ENCODE peak calls at places on chromosomes 16 and 17, in four cellular contexts. One of them, this sample, is unnamed.

GRCh38 chr17:82965371-82965770 is 114.0 kb upstream of the METRNL start:
- DNase-seq in natural killer cell: no peak
- DNase-seq in chondrocyte: no peak
- DNase-seq in left ventricle myocardium superior: no peak
- DNase-seq in this sample: peak; percentile 41

GRCh38 chr17:28398280-28398981 is 7.6 kb downstream of the SLC46A1 start:
- DNase-seq in left ventricle myocardium superior: no peak
- DNase-seq in chondrocyte: peak; percentile 54
- DNase-seq in natural killer cell: no peak
- DNase-seq in this sample: no peak

GRCh38 chr16:7505495-7505894 is 172.8 kb downstream of the RBFOX1 start:
- DNase-seq in left ventricle myocardium superior: no peak
- DNase-seq in chondrocyte: no peak
- DNase-seq in natural killer cell: no peak
- DNase-seq in this sample: no peak

GRCh38 chr17:77506371-77506991 is 365.7 kb downstream of the SEC14L1 start:
- DNase-seq in left ventricle myocardium superior: no peak
- DNase-seq in natural killer cell: no peak
- DNase-seq in chondrocyte: peak; percentile 87
- DNase-seq in this sample: no peak

GRCh38 chr17:57408064-57408811 is 151.9 kb downstream of the MSI2 start:
- DNase-seq in natural killer cell: no peak
- DNase-seq in chondrocyte: no peak
- DNase-seq in left ventricle myocardium superior: no peak
- DNase-seq in this sample: no peak

GRCh38 chr16:53924311-53924860 is 220.4 kb downstream of the FTO start:
- DNase-seq in chondrocyte: no peak
- DNase-seq in natural killer cell: no peak
- DNase-seq in left ventricle myocardium superior: no peak
- DNase-seq in this sample: no peak

GRCh38 chr16:70746708-70747424 is 54.1 kb downstream of the VAC14 start:
- DNase-seq in chondrocyte: no peak
- DNase-seq in natural killer cell: no peak
- DNase-seq in left ventricle myocardium superior: peak; percentile 62
- DNase-seq in this sample: peak; percentile 74

GRCh38 chr16:73053379-73054130 is 5.6 kb upstream of the ZFHX3 start:
- DNase-seq in chondrocyte: no peak
- DNase-seq in natural killer cell: no peak
- DNase-seq in left ventricle myocardium superior: no peak
- DNase-seq in this sample: no peak

GRCh38 chr17:30263552-30264333 is 28.0 kb downstream of the BLMH start:
- DNase-seq in chondrocyte: no peak
- DNase-seq in natural killer cell: no peak
- DNase-seq in left ventricle myocardium superior: no peak
- DNase-seq in this sample: no peak

GRCh38 chr17:17468217-17469010 is 8.4 kb upstream of the MED9 start:
- DNase-seq in left ventricle myocardium superior: no peak
- DNase-seq in natural killer cell: no peak
- DNase-seq in chondrocyte: no peak
- DNase-seq in this sample: no peak

GRCh38 chr16:78706637-78707036 is 607.2 kb downstream of the WWOX start:
- DNase-seq in left ventricle myocardium superior: no peak
- DNase-seq in chondrocyte: no peak
- DNase-seq in natural killer cell: no peak
- DNase-seq in this sample: no peak

GRCh38 chr17:7745748-7746470 is 28.4 kb downstream of the DNAH2 start:
- DNase-seq in left ventricle myocardium superior: no peak
- DNase-seq in natural killer cell: no peak
- DNase-seq in chondrocyte: peak; percentile 28
- DNase-seq in this sample: no peak

GRCh38 chr16:51433597-51433996 is 282.5 kb upstream of the SALL1 start:
- DNase-seq in chondrocyte: no peak
- DNase-seq in natural killer cell: no peak
- DNase-seq in left ventricle myocardium superior: no peak
- DNase-seq in this sample: no peak

GRCh38 chr17:3959295-3959899 is 4.8 kb downstream of the ATP2A3 start:
- DNase-seq in left ventricle myocardium superior: no peak
- DNase-seq in chondrocyte: no peak
- DNase-seq in natural killer cell: no peak
- DNase-seq in this sample: no peak

GRCh38 chr16:5678371-5678770 is 580.8 kb upstream of the EEF2KMT start:
- DNase-seq in left ventricle myocardium superior: no peak
- DNase-seq in natural killer cell: no peak
- DNase-seq in chondrocyte: no peak
- DNase-seq in this sample: no peak

GRCh38 chr17:82321947-82322466 is 4.6 kb upstream of the CD7 start:
- DNase-seq in natural killer cell: no peak
- DNase-seq in chondrocyte: no peak
- DNase-seq in left ventricle myocardium superior: no peak
- DNase-seq in this sample: no peak

GRCh38 chr17:19470529-19471261 is 59.7 kb downstream of the RNF112 start:
- DNase-seq in left ventricle myocardium superior: peak; percentile 83
- DNase-seq in natural killer cell: no peak
- DNase-seq in chondrocyte: no peak
- DNase-seq in this sample: peak; percentile 78

GRCh38 chr16:84199861-84200260 is 8.9 kb downstream of the ADAD2 start:
- DNase-seq in left ventricle myocardium superior: no peak
- DNase-seq in chondrocyte: no peak
- DNase-seq in natural killer cell: no peak
- DNase-seq in this sample: peak; percentile 70

GRCh38 chr16:89764711-89765201 is 43.4 kb downstream of the ZNF276 start:
- DNase-seq in left ventricle myocardium superior: peak; percentile 29
- DNase-seq in chondrocyte: no peak
- DNase-seq in natural killer cell: peak; percentile 54
- DNase-seq in this sample: peak; percentile 67

GRCh38 chr17:68288804-68289203 is 2.1 kb downstream of the SLC16A6 start:
- DNase-seq in natural killer cell: no peak
- DNase-seq in chondrocyte: no peak
- DNase-seq in left ventricle myocardium superior: no peak
- DNase-seq in this sample: no peak

GRCh38 chr17:75587718-75588545 is at the start of gene MYO15B:
- DNase-seq in natural killer cell: peak; percentile 62
- DNase-seq in chondrocyte: no peak
- DNase-seq in left ventricle myocardium superior: peak; percentile 84
- DNase-seq in this sample: peak; percentile 93

GRCh38 chr17:1861391-1862010 is 31.7 kb downstream of the RPA1 start:
- DNase-seq in left ventricle myocardium superior: peak; percentile 50
- DNase-seq in natural killer cell: no peak
- DNase-seq in chondrocyte: no peak
- DNase-seq in this sample: no peak

GRCh38 chr16:46885960-46886763 is 2.0 kb downstream of the GPT2 start:
- DNase-seq in natural killer cell: no peak
- DNase-seq in left ventricle myocardium superior: peak; percentile 48
- DNase-seq in chondrocyte: no peak
- DNase-seq in this sample: no peak

GRCh38 chr16:64991011-64991410 is 130.9 kb downstream of the CDH11 start:
- DNase-seq in chondrocyte: no peak
- DNase-seq in natural killer cell: no peak
- DNase-seq in left ventricle myocardium superior: no peak
- DNase-seq in this sample: peak; percentile 30

GRCh38 chr17:30921544-30922196 is at the start of gene ADAP2:
- DNase-seq in left ventricle myocardium superior: peak; percentile 80
- DNase-seq in chondrocyte: no peak
- DNase-seq in natural killer cell: no peak
- DNase-seq in this sample: peak; percentile 55

GRCh38 chr16:81311762-81312161 is 3.0 kb upstream of the GAN start:
- DNase-seq in natural killer cell: no peak
- DNase-seq in chondrocyte: no peak
- DNase-seq in left ventricle myocardium superior: no peak
- DNase-seq in this sample: no peak

GRCh38 chr16:14024300-14024699 is 46.8 kb upstream of the MRTFB start:
- DNase-seq in left ventricle myocardium superior: no peak
- DNase-seq in chondrocyte: no peak
- DNase-seq in natural killer cell: no peak
- DNase-seq in this sample: no peak

GRCh38 chr16:19505600-19506303 is 16.1 kb downstream of the GDE1 start:
- DNase-seq in left ventricle myocardium superior: no peak
- DNase-seq in natural killer cell: no peak
- DNase-seq in chondrocyte: no peak
- DNase-seq in this sample: no peak

GRCh38 chr17:69508814-69509213 is 94.3 kb downstream of the MAP2K6 start:
- DNase-seq in chondrocyte: no peak
- DNase-seq in left ventricle myocardium superior: no peak
- DNase-seq in natural killer cell: no peak
- DNase-seq in this sample: no peak

GRCh38 chr16:67277294-67277998 is 1.9 kb upstream of the PLEKHG4 start:
- DNase-seq in chondrocyte: peak; percentile 92
- DNase-seq in left ventricle myocardium superior: no peak
- DNase-seq in natural killer cell: no peak
- DNase-seq in this sample: no peak

GRCh38 chr17:50627782-50628601 is 6.7 kb upstream of the ABCC3 start:
- DNase-seq in natural killer cell: no peak
- DNase-seq in left ventricle myocardium superior: no peak
- DNase-seq in chondrocyte: no peak
- DNase-seq in this sample: no peak